ENCODE peak calls at places on chromosomes 4 and X, in five cellular contexts. One of them, this sample, is unnamed.
A peak's percentile ranks its signal among the peaks of the same experiment; 100 is the strongest.

GRCh38 chrX:72061091-72061490 is 70.6 kb downstream of the RTL5 start:
- DNase-seq in RWPE1: no peak
- DNase-seq in MM.1S: no peak
- DNase-seq in fibroblast of the aortic adventitia: peak; percentile 12
- DNase-seq in thoracic aorta: no peak
- DNase-seq in this sample: no peak

GRCh38 chr4:98747659-98748091 is 89.3 kb upstream of the TSPAN5 start:
- DNase-seq in RWPE1: no peak
- DNase-seq in thoracic aorta: no peak
- DNase-seq in fibroblast of the aortic adventitia: no peak
- DNase-seq in MM.1S: no peak
- DNase-seq in this sample: no peak

GRCh38 chr4:41456559-41457101 is 81.3 kb upstream of the LIMCH1 start:
- DNase-seq in MM.1S: no peak
- DNase-seq in fibroblast of the aortic adventitia: no peak
- DNase-seq in thoracic aorta: no peak
- DNase-seq in RWPE1: no peak
- DNase-seq in this sample: no peak

GRCh38 chr4:153432971-153433752 is 33.0 kb upstream of the TMEM131L start:
- DNase-seq in RWPE1: peak; percentile 71
- DNase-seq in fibroblast of the aortic adventitia: peak; percentile 90
- DNase-seq in thoracic aorta: peak; percentile 19
- DNase-seq in MM.1S: peak; percentile 95
- DNase-seq in this sample: no peak

GRCh38 chr4:163063891-163064290 is 102.8 kb downstream of the NAF1 start:
- DNase-seq in fibroblast of the aortic adventitia: no peak
- DNase-seq in MM.1S: no peak
- DNase-seq in thoracic aorta: no peak
- DNase-seq in RWPE1: no peak
- DNase-seq in this sample: no peak

GRCh38 chr4:83974111-83974789 is 438.3 kb downstream of the GPAT3 start:
- DNase-seq in fibroblast of the aortic adventitia: no peak
- DNase-seq in RWPE1: peak; percentile 66
- DNase-seq in MM.1S: no peak
- DNase-seq in thoracic aorta: no peak
- DNase-seq in this sample: no peak

GRCh38 chr4:150265806-150266205 is 187.6 kb downstream of the DCLK2 start:
- DNase-seq in RWPE1: no peak
- DNase-seq in fibroblast of the aortic adventitia: no peak
- DNase-seq in thoracic aorta: no peak
- DNase-seq in MM.1S: no peak
- DNase-seq in this sample: no peak

GRCh38 chrX:13110427-13111324 is 66.3 kb upstream of the FAM9C start:
- DNase-seq in fibroblast of the aortic adventitia: peak; percentile 99
- DNase-seq in MM.1S: no peak
- DNase-seq in RWPE1: peak; percentile 44
- DNase-seq in thoracic aorta: no peak
- DNase-seq in this sample: no peak

GRCh38 chr4:98518555-98519267 is 139.7 kb downstream of the TSPAN5 start:
- DNase-seq in thoracic aorta: no peak
- DNase-seq in MM.1S: no peak
- DNase-seq in RWPE1: no peak
- DNase-seq in fibroblast of the aortic adventitia: no peak
- DNase-seq in this sample: no peak

GRCh38 chr4:7007944-7008343 is 35.2 kb upstream of the TADA2B start:
- DNase-seq in fibroblast of the aortic adventitia: no peak
- DNase-seq in MM.1S: peak; percentile 55
- DNase-seq in thoracic aorta: no peak
- DNase-seq in RWPE1: no peak
- DNase-seq in this sample: no peak

GRCh38 chr4:78205601-78206000 is 148.5 kb downstream of the FRAS1 start:
- DNase-seq in MM.1S: no peak
- DNase-seq in fibroblast of the aortic adventitia: no peak
- DNase-seq in RWPE1: no peak
- DNase-seq in thoracic aorta: no peak
- DNase-seq in this sample: no peak

GRCh38 chr4:47312170-47312569 is 151.3 kb downstream of the COMMD8 start:
- DNase-seq in fibroblast of the aortic adventitia: peak; percentile 64
- DNase-seq in RWPE1: no peak
- DNase-seq in thoracic aorta: no peak
- DNase-seq in MM.1S: no peak
- DNase-seq in this sample: no peak

GRCh38 chr4:153267915-153268694 is 63.9 kb downstream of the TRIM2 start:
- DNase-seq in thoracic aorta: no peak
- DNase-seq in RWPE1: no peak
- DNase-seq in fibroblast of the aortic adventitia: no peak
- DNase-seq in MM.1S: no peak
- DNase-seq in this sample: no peak

GRCh38 chrX:13293700-13294099 is 26.2 kb downstream of the ATXN3L start:
- DNase-seq in RWPE1: peak; percentile 56
- DNase-seq in fibroblast of the aortic adventitia: peak; percentile 13
- DNase-seq in MM.1S: no peak
- DNase-seq in thoracic aorta: no peak
- DNase-seq in this sample: no peak

GRCh38 chr4:78552398-78553396 is 1.1 kb downstream of the ANXA3 start:
- DNase-seq in fibroblast of the aortic adventitia: no peak
- DNase-seq in MM.1S: no peak
- DNase-seq in RWPE1: peak; percentile 88
- DNase-seq in thoracic aorta: no peak
- DNase-seq in this sample: peak; percentile 15

GRCh38 chrX:40199704-40200103 is 101.9 kb upstream of the BCOR start:
- DNase-seq in RWPE1: no peak
- DNase-seq in fibroblast of the aortic adventitia: no peak
- DNase-seq in MM.1S: no peak
- DNase-seq in thoracic aorta: no peak
- DNase-seq in this sample: no peak

GRCh38 chr4:17817027-17817426 is 6.2 kb downstream of the NCAPG start:
- DNase-seq in RWPE1: peak; percentile 4
- DNase-seq in MM.1S: peak; percentile 65
- DNase-seq in thoracic aorta: no peak
- DNase-seq in fibroblast of the aortic adventitia: peak; percentile 87
- DNase-seq in this sample: no peak

GRCh38 chr4:126916626-126917140 is 716.1 kb upstream of the INTU start:
- DNase-seq in thoracic aorta: no peak
- DNase-seq in MM.1S: no peak
- DNase-seq in RWPE1: no peak
- DNase-seq in fibroblast of the aortic adventitia: peak; percentile 95
- DNase-seq in this sample: no peak

GRCh38 chr4:27366424-27366823 is 505.8 kb downstream of the STIM2 start:
- DNase-seq in MM.1S: no peak
- DNase-seq in thoracic aorta: no peak
- DNase-seq in fibroblast of the aortic adventitia: peak; percentile 97
- DNase-seq in RWPE1: no peak
- DNase-seq in this sample: no peak

GRCh38 chrX:21738145-21738949 is 19.6 kb downstream of the SMPX start:
- DNase-seq in MM.1S: no peak
- DNase-seq in thoracic aorta: no peak
- DNase-seq in fibroblast of the aortic adventitia: no peak
- DNase-seq in RWPE1: no peak
- DNase-seq in this sample: peak; percentile 49

GRCh38 chrX:37347420-37347819 is 1.7 kb upstream of the PRRG1 start:
- DNase-seq in thoracic aorta: no peak
- DNase-seq in fibroblast of the aortic adventitia: peak; percentile 42
- DNase-seq in MM.1S: no peak
- DNase-seq in RWPE1: no peak
- DNase-seq in this sample: no peak

GRCh38 chr4:186840771-186841301 is 117.2 kb upstream of the FAT1 start:
- DNase-seq in RWPE1: no peak
- DNase-seq in fibroblast of the aortic adventitia: no peak
- DNase-seq in thoracic aorta: no peak
- DNase-seq in MM.1S: no peak
- DNase-seq in this sample: no peak

GRCh38 chrX:65674351-65674893 is 7.0 kb downstream of the MSN start:
- DNase-seq in MM.1S: peak; percentile 56
- DNase-seq in fibroblast of the aortic adventitia: peak; percentile 57
- DNase-seq in thoracic aorta: no peak
- DNase-seq in RWPE1: no peak
- DNase-seq in this sample: no peak

GRCh38 chr4:121091941-121092340 is 19.6 kb upstream of the NDNF start:
- DNase-seq in RWPE1: no peak
- DNase-seq in fibroblast of the aortic adventitia: no peak
- DNase-seq in MM.1S: no peak
- DNase-seq in thoracic aorta: no peak
- DNase-seq in this sample: no peak

GRCh38 chr4:3530051-3530450 is 2.2 kb downstream of the LRPAP1 start:
- DNase-seq in RWPE1: no peak
- DNase-seq in thoracic aorta: no peak
- DNase-seq in fibroblast of the aortic adventitia: no peak
- DNase-seq in MM.1S: no peak
- DNase-seq in this sample: no peak

GRCh38 chrX:133444952-133445831 is 29.9 kb upstream of the GPC4 start:
- DNase-seq in RWPE1: no peak
- DNase-seq in thoracic aorta: no peak
- DNase-seq in fibroblast of the aortic adventitia: no peak
- DNase-seq in MM.1S: peak; percentile 16
- DNase-seq in this sample: peak; percentile 21

GRCh38 chr4:114867291-114867690 is 246.1 kb downstream of the NDST4 start:
- DNase-seq in thoracic aorta: no peak
- DNase-seq in fibroblast of the aortic adventitia: no peak
- DNase-seq in RWPE1: no peak
- DNase-seq in MM.1S: no peak
- DNase-seq in this sample: no peak

GRCh38 chrX:15146515-15146914 is 123.4 kb downstream of the ASB9 start:
- DNase-seq in thoracic aorta: no peak
- DNase-seq in MM.1S: no peak
- DNase-seq in fibroblast of the aortic adventitia: peak; percentile 9
- DNase-seq in RWPE1: no peak
- DNase-seq in this sample: no peak
- TF ChIP-seq CTCF in thoracic aorta: no peak
- TF ChIP-seq CTCF in MM.1S: peak; percentile 33
- TF ChIP-seq CTCF in fibroblast of the aortic adventitia: peak; percentile 43
- TF ChIP-seq CTCF in RWPE1: no peak
- TF ChIP-seq CTCF in this sample: peak; percentile 60

DNA sequence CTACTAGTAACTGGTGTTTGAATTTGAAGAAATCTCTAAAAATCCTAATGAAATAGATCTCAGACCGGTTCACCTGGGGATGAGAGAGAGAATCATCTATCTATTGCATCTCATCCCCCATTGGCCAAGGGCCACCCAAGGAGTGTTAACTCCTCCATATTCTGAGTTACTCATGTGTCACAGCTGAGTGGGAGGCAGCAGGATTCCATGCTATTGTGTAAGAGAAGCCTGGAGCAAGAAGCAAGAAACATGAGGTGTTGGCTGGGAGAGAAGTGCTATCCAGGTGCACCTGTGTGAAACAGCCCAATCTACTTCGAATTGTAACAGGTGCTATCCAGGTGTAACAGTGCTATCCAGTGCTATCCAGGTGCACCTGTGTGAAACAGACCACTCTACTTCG is 150.3 kb upstream of the MAOA start:
- DNase-seq in RWPE1: peak; percentile 45
- DNase-seq in thoracic aorta: no peak
- DNase-seq in MM.1S: no peak
- DNase-seq in fibroblast of the aortic adventitia: no peak
- DNase-seq in this sample: no peak
- TF ChIP-seq CTCF in RWPE1: no peak
- TF ChIP-seq CTCF in thoracic aorta: no peak
- TF ChIP-seq CTCF in MM.1S: no peak
- TF ChIP-seq CTCF in fibroblast of the aortic adventitia: no peak
- TF ChIP-seq CTCF in this sample: no peak

GRCh38 chrX:88613338-88613737 is 133.7 kb upstream of the CPXCR1 start:
- DNase-seq in thoracic aorta: no peak
- DNase-seq in MM.1S: peak; percentile 55
- DNase-seq in RWPE1: peak; percentile 13
- DNase-seq in fibroblast of the aortic adventitia: peak; percentile 17
- DNase-seq in this sample: no peak
- TF ChIP-seq CTCF in thoracic aorta: no peak
- TF ChIP-seq CTCF in MM.1S: peak; percentile 74
- TF ChIP-seq CTCF in RWPE1: peak; percentile 14
- TF ChIP-seq CTCF in fibroblast of the aortic adventitia: peak; percentile 28
- TF ChIP-seq CTCF in this sample: peak; percentile 87

GRCh38 chr4:63563288-63564014 is 845.8 kb downstream of the TECRL start:
- DNase-seq in thoracic aorta: no peak
- DNase-seq in fibroblast of the aortic adventitia: no peak
- DNase-seq in RWPE1: no peak
- DNase-seq in MM.1S: peak; percentile 60
- DNase-seq in this sample: no peak
- TF ChIP-seq CTCF in thoracic aorta: no peak
- TF ChIP-seq CTCF in fibroblast of the aortic adventitia: no peak
- TF ChIP-seq CTCF in RWPE1: no peak
- TF ChIP-seq CTCF in MM.1S: peak; percentile 56
- TF ChIP-seq CTCF in this sample: peak; percentile 41

This sample was measured in progenitor cell of endocrine pancreas.